ENCODE peak calls at places on chromosomes 11 and 22, in six cellular contexts. P, G, T, K, Z and Y are unnamed samples.

GRCh38 chr11:2796508-2797180 is 88.9 kb downstream of the CDKN1C start:
- DNase-seq in K (no peak), G (no peak), Z (no peak), T (no peak), P (no peak), Y (no peak)

GRCh38 chr11:131025421-131026126 is 109.3 kb upstream of the SNX19 start:
- DNase-seq in T (no peak), P (no peak), G (no peak), Z (no peak), K (no peak), Y (no peak)

GRCh38 chr22:27918351-27919221 is 470 bp downstream of the PITPNB start:
- DNase-seq in K (peak; percentile 45), Z (no peak), T (peak; percentile 12), G (peak; percentile 14), P (peak; percentile 72), Y (peak; percentile 32)

GRCh38 chr11:36724742-36725387 is 126.8 kb upstream of the RAG2 start:
- DNase-seq in K (no peak), Z (no peak), G (no peak), P (no peak), T (no peak), Y (no peak)

GRCh38 chr11:13140873-13141655 is 131.9 kb downstream of the RASSF10 start:
- DNase-seq in K (peak; percentile 38), T (no peak), G (no peak), P (no peak), Z (no peak), Y (peak; percentile 83)

GRCh38 chr11:111922803-111923202 is 4.1 kb downstream of the C11orf52 start:
- DNase-seq in Z (no peak), G (peak; percentile 81), K (peak; percentile 89), P (peak; percentile 86), T (no peak), Y (peak; percentile 78)

GRCh38 chr11:107549253-107549953 is 16.1 kb downstream of the ALKBH8 start:
- DNase-seq in K (peak; percentile 51), Z (no peak), P (no peak), G (no peak), T (peak; percentile 25), Y (peak; percentile 40)

GRCh38 chr11:72575533-72576170 is 98.6 kb downstream of the PDE2A start:
- DNase-seq in K (no peak), P (no peak), Z (peak; percentile 51), G (peak; percentile 1), T (no peak), Y (no peak)

GRCh38 chr22:20205964-20206708 is 55.3 kb upstream of the CCDC188 start:
- DNase-seq in Z (peak; percentile 92), G (no peak), P (peak; percentile 74), K (peak; percentile 63), T (peak; percentile 79), Y (peak; percentile 77)

GRCh38 chr11:78019808-78020207 is 3.3 kb downstream of the KCTD14 start:
- DNase-seq in T (no peak), G (no peak), K (peak; percentile 23), P (no peak), Z (no peak), Y (peak; percentile 77)

GRCh38 chr11:88629496-88629895 is 292.0 kb upstream of the CTSC start:
- DNase-seq in K (peak; percentile 47), T (no peak), G (no peak), Z (no peak), P (no peak), Y (peak; percentile 33)

GRCh38 chr11:120797133-120797532 is 226.8 kb upstream of the TBCEL start:
- DNase-seq in P (no peak), T (no peak), G (no peak), K (no peak), Z (no peak), Y (no peak)

GRCh38 chr11:30749268-30749667 is 163.1 kb upstream of the MPPED2 start:
- DNase-seq in Z (no peak), G (no peak), P (no peak), T (no peak), K (no peak), Y (no peak)

GRCh38 chr22:44371741-44372525 is 59.2 kb upstream of the SHISAL1 start:
- DNase-seq in P (no peak), G (no peak), Z (peak; percentile 41), T (no peak), K (no peak), Y (no peak)

DNA sequence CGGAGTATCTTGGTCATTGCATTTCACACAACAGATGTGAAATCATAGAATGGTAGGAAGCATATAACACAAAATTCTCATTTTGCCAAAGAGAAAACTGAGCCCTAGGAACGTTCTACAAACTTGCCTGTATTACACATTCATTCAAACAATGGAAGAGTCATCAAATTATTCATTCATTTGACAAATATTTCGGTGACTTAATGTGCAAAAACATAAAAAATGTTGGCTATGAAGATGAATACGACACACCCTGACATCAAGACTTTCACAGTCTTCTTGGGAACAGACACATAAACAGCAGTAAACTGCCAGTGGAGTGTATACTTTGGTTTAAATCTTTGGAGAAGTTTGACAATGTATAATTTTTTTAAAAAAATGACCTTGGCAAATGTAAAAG is 20.5 kb upstream of the C11orf87 start:
- DNase-seq in T (no peak), P (no peak), K (no peak), Z (no peak), G (no peak), Y (peak; percentile 44)
- H3K36me3 ChIP-seq in T (no peaks in the 10 kb centered on the region), P (no peaks in the 10 kb centered on the region), K (no peaks in the 10 kb centered on the region), Z (no peaks in the 10 kb centered on the region), G (no peaks in the 10 kb centered on the region), Y (no peaks in the 10 kb centered on the region)

GRCh38 chr11:76664578-76665061 is 5.9 kb downstream of the LRRC32 start:
- DNase-seq in P (no peak), K (no peak), Z (peak; percentile 85), G (no peak), T (no peak), Y (no peak)

GRCh38 chr11:76666408-76666807 is 4.1 kb downstream of the LRRC32 start:
- DNase-seq in P (no peak), G (no peak), Z (peak; percentile 89), T (no peak), K (peak; percentile 46), Y (no peak)

GRCh38 chr11:76665172-76665571 is 5.4 kb downstream of the LRRC32 start:
- DNase-seq in Z (peak; percentile 70), P (no peak), T (no peak), G (no peak), K (no peak), Y (no peak)

GRCh38 chr11:76666830-76667229 is 3.7 kb downstream of the LRRC32 start:
- DNase-seq in Z (no peak), K (no peak), G (no peak), T (no peak), P (no peak), Y (no peak)

DNA sequence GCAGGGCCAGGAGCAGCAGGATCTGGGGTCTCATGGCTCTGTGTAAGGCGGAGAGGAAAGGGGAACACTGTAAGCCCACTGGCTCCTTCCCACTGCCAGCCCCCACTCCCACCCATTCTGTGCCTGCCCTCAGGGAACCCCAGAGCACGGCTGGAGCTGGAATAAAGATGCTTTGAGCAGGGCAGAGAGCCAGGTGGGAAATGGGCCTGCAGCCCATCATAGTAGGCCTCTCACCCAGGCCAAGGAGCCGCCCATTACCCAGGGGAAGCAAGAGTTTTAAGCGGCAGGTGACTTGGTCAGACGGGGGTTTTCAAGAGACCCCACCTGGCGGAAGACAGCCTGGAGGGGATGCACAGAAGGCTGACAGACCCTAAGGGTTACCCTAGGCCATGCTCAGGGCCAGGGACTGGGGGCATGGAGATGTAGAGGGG is 4.6 kb downstream of the LRRC32 start:
- DNase-seq in K (no peak), G (no peak), P (no peak), T (no peak), Z (peak; percentile 67), Y (no peak)
- H3K4me3 ChIP-seq in K (no peak overlapping the region), G (peak overlapping the region; percentile 76), P (peak overlapping the region; percentile 86), T (no peak overlapping the region), Z (peak overlapping the region; percentile 76), Y (no peak overlapping the region)

GRCh38 chr11:47348859-47349258 is 3.6 kb downstream of the MYBPC3 start:
- DNase-seq in K (peak; percentile 22), T (peak; percentile 9), Z (no peak), P (no peak), G (no peak), Y (no peak)

GRCh38 chr11:47351159-47352126 is 1.1 kb downstream of the MYBPC3 start:
- DNase-seq in T (no peak), G (no peak), P (no peak), Z (no peak), K (no peak), Y (no peak)

GRCh38 chr11:47348131-47348802 is 4.2 kb downstream of the MYBPC3 start:
- DNase-seq in G (no peak), T (no peak), K (no peak), P (no peak), Z (no peak), Y (no peak)

GRCh38 chr11:47349521-47350095 is 2.9 kb downstream of the MYBPC3 start:
- DNase-seq in K (no peak), P (no peak), G (no peak), T (no peak), Z (no peak), Y (no peak)

DNA sequence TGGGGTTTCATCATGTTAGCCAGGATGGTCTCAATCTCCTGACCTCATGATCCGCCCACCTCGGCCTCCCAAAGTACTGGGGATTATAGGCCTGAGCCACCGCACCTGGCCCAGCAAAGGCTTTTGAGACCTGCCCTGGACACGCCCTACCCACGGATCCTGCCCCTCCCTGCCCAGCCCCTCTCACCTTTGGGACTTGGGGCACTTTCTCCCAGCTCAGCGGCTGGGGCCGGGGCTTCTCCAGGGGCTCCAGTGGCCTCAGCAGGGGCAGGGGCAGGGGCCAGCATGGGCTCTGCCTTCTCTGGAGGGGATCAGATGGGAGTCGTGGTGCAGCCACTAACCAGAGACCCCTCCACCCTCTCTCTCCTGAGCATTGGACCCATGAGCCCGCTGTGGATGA is 2.2 kb downstream of the MYBPC3 start:
- DNase-seq in T (no peak), Z (peak; percentile 66), G (no peak), P (no peak), K (no peak), Y (no peak)
- H3K36me3 ChIP-seq in T (no peaks in the 10 kb centered on the region), Z (no peaks in the 10 kb centered on the region), G (no peaks in the 10 kb centered on the region), P (no peaks in the 10 kb centered on the region), K (no peaks in the 10 kb centered on the region), Y (no peaks in the 10 kb centered on the region)

GRCh38 chr11:9596926-9597325 is 23.5 kb downstream of the WEE1 start:
- DNase-seq in P (no peak), Z (no peak), T (no peak), K (peak; percentile 40), G (no peak), Y (no peak)
- H3K4me3 ChIP-seq in P (no peak overlapping the region), Z (no peak overlapping the region), T (no peak overlapping the region), K (no peak overlapping the region), G (no peak overlapping the region), Y (no peak overlapping the region)

GRCh38 chr11:33068611-33069340 is 29.4 kb downstream of the TCP11L1 start:
- DNase-seq in T (no peak), P (no peak), K (no peak), Z (no peak), G (no peak), Y (no peak)
- H3K36me3 ChIP-seq in T (peaks cover 27% of the 10 kb centered on the region), P (peaks cover 79% of the 10 kb centered on the region), K (peaks cover 49% of the 10 kb centered on the region), Z (peaks cover 53% of the 10 kb centered on the region), G (peaks cover 44% of the 10 kb centered on the region), Y (peaks cover 24% of the 10 kb centered on the region)